ENCODE peak calls at places on chromosome 14, in five cellular contexts. O, R, U, A and H are unnamed samples.

GRCh38 chr14:58699656-58700055 is 61.9 kb downstream of the DACT1 start:
- DNase-seq in O (no peak), R (peak), U (no peak), A (no peak), H (no peak)

GRCh38 chr14:61498811-61499210 is 177.4 kb downstream of the PRKCH start:
- DNase-seq in O (no peak), R (peak), U (no peak), A (peak), H (no peak)

GRCh38 chr14:54730156-54730961 is 163.4 kb downstream of the SAMD4A start:
- DNase-seq in O (no peak), R (peak), U (no peak), A (no peak), H (no peak)

GRCh38 chr14:76768201-76768656 is 7.0 kb downstream of the VASH1 start:
- DNase-seq in O (no peak), R (no peak), U (no peak), A (no peak), H (no peak)

GRCh38 chr14:26389646-26390508 is 208.0 kb downstream of the NOVA1 start:
- DNase-seq in O (no peak), R (no peak), U (no peak), A (no peak), H (no peak)

GRCh38 chr14:104341532-104342434 is 203.4 kb downstream of the KIF26A start:
- DNase-seq in O (no peak), R (no peak), U (peak), A (no peak), H (peak)

GRCh38 chr14:65496178-65496993 is 83.9 kb downstream of the FUT8 start:
- DNase-seq in O (no peak), R (peak), U (no peak), A (no peak), H (no peak)

GRCh38 chr14:63986789-63987533 is 134.2 kb downstream of the SYNE2 start:
- DNase-seq in O (peak), R (peak), U (no peak), A (peak), H (peak)

GRCh38 chr14:92510972-92511371 is 2.6 kb upstream of the RIN3 start:
- DNase-seq in O (no peak), R (peak), U (no peak), A (no peak), H (no peak)